ENCODE peak calls at places on chromosome 2, in five cellular contexts. B is EL, V is GM20000, E is COR-L47, S is EH. K is an unnamed sample.

GRCh38 chr2:2520396-2520795 is 189.3 kb upstream of the MYT1L start:
- DNase-seq in B (no peak), V (no peak), E (no peak), S (no peak), K (no peak)

GRCh38 chr2:216661639-216662375 is 28.6 kb downstream of the IGFBP2 start:
- DNase-seq in B (no peak), V (no peak), E (no peak), S (no peak), K (peak)

GRCh38 chr2:109719871-109720270 is 74.2 kb upstream of the RGPD5 start:
- DNase-seq in B (no peak), V (no peak), E (no peak), S (no peak), K (no peak)

GRCh38 chr2:100246163-100247145 is 75.8 kb downstream of the LONRF2 start:
- DNase-seq in B (peak), V (no peak), E (peak), S (peak), K (no peak)

GRCh38 chr2:216775043-216775453 is 79.7 kb upstream of the IGFBP5 start:
- DNase-seq in B (peak), V (no peak), E (peak), S (peak), K (peak)

GRCh38 chr2:143675006-143675405 is 545.8 kb downstream of the ARHGAP15 start:
- DNase-seq in B (no peak), V (no peak), E (no peak), S (no peak), K (no peak)

GRCh38 chr2:177143444-177143843 is 69.2 kb upstream of the HNRNPA3 start:
- DNase-seq in B (peak), V (no peak), E (no peak), S (peak), K (peak)

GRCh38 chr2:36485521-36485920 is 112.4 kb downstream of the FEZ2 start:
- DNase-seq in B (peak), V (no peak), E (no peak), S (peak), K (peak)

GRCh38 chr2:177896587-177896986 is 176.0 kb downstream of the PDE11A start:
- DNase-seq in B (no peak), V (no peak), E (no peak), S (no peak), K (no peak)

GRCh38 chr2:3670941-3671340 is 12.9 kb downstream of the ALLC start:
- DNase-seq in B (no peak), V (no peak), E (no peak), S (no peak), K (no peak)

GRCh38 chr2:168499500-168499899 is 43.4 kb downstream of the CERS6 start:
- DNase-seq in B (no peak), V (no peak), E (no peak), S (no peak), K (no peak)

GRCh38 chr2:230521386-230521785 is 105.4 kb downstream of the SP100 start:
- DNase-seq in B (no peak), V (no peak), E (no peak), S (no peak), K (no peak)

GRCh38 chr2:62939735-62940491 is 110.7 kb upstream of the OTX1 start:
- DNase-seq in B (peak), V (no peak), E (no peak), S (peak), K (peak)

GRCh38 chr2:7516447-7517121 is 599.4 kb downstream of the RNF144A start:
- DNase-seq in B (no peak), V (no peak), E (no peak), S (peak), K (no peak)

GRCh38 chr2:236236559-236237450 is 27.4 kb downstream of the ASB18 start:
- DNase-seq in B (no peak), V (no peak), E (no peak), S (no peak), K (no peak)

GRCh38 chr2:72755647-72756423 is 70.0 kb downstream of the EXOC6B start:
- DNase-seq in B (no peak), V (no peak), E (peak), S (peak), K (peak)

GRCh38 chr2:402721-403120 is 114.8 kb upstream of the ALKAL2 start:
- DNase-seq in B (no peak), V (no peak), E (no peak), S (no peak), K (no peak)

GRCh38 chr2:120771556-120772208 is 36.0 kb downstream of the GLI2 start:
- DNase-seq in B (peak), V (no peak), E (no peak), S (peak), K (peak)

GRCh38 chr2:1972428-1972827 is 228.1 kb upstream of the PXDN start:
- DNase-seq in B (peak), V (no peak), E (peak), S (peak), K (peak)

GRCh38 chr2:88639865-88640264 is 12.6 kb upstream of the EIF2AK3 start:
- DNase-seq in B (no peak), V (no peak), E (no peak), S (no peak), K (peak)

GRCh38 chr2:241850544-241851324 is 8.0 kb downstream of the PDCD1 start:
- DNase-seq in B (no peak), V (no peak), E (no peak), S (no peak), K (no peak)

GRCh38 chr2:41933585-41934322 is 114.1 kb upstream of the PKDCC start:
- DNase-seq in B (peak), V (no peak), E (no peak), S (peak), K (peak)

GRCh38 chr2:96848264-96848663 is 4.4 kb upstream of the ANKRD23 start:
- DNase-seq in B (no peak), V (no peak), E (no peak), S (no peak), K (no peak)

GRCh38 chr2:162928356-162928755 is 89.8 kb upstream of the KCNH7 start:
- DNase-seq in B (no peak), V (no peak), E (no peak), S (no peak), K (peak)

GRCh38 chr2:189129971-189130370 is 49.6 kb downstream of the COL5A2 start:
- DNase-seq in B (peak), V (no peak), E (no peak), S (peak), K (peak)

GRCh38 chr2:234548720-234549420 is 52.0 kb upstream of the ARL4C start:
- DNase-seq in B (no peak), V (no peak), E (no peak), S (peak), K (no peak)

GRCh38 chr2:179218848-179219594 is 45.6 kb downstream of the SESTD1 start:
- DNase-seq in B (peak), V (peak), E (peak), S (peak), K (peak)